ENCODE peak calls at places on chromosomes 1 and 21, in eight cellular contexts. S is Peyer's patch, C is psoas muscle, M is esophagus squamous epithelium, P is breast epithelium, A is H9, E is ovary, W is cardiac muscle cell. N is an unnamed sample. For H3K4me1, the result is how much of the 10 kb centered on the place peaks cover.

GRCh38 chr1:42739753-42740700 is at the start of gene CLDN19:
- DNase-seq in S (no peak), C (no peak), M (no peak), P (no peak), A (peak), E (no peak), W (no peak), N (no peak)

GRCh38 chr1:9278114-9278513 is 14.6 kb upstream of the SPSB1 start:
- DNase-seq in S (no peak), C (peak), M (no peak), P (no peak), A (no peak), E (no peak), W (peak), N (no peak)

GRCh38 chr1:166184012-166184411 is 17.2 kb upstream of the FAM78B start:
- DNase-seq in S (no peak), C (no peak), M (no peak), P (no peak), A (no peak), E (no peak), W (no peak), N (no peak)

GRCh38 chr1:58572691-58573090 is 4.4 kb downstream of the TACSTD2 start:
- DNase-seq in S (no peak), C (no peak), M (no peak), P (no peak), A (peak), E (no peak), W (no peak), N (peak)

GRCh38 chr1:175400811-175401210 is 208.2 kb upstream of the KIAA0040 start:
- DNase-seq in S (no peak), C (no peak), M (no peak), P (no peak), A (no peak), E (no peak), W (no peak), N (no peak)

GRCh38 chr1:235878082-235878781 is 11.5 kb upstream of the LYST start:
- DNase-seq in S (no peak), C (no peak), M (no peak), P (no peak), A (no peak), E (no peak), W (no peak), N (no peak)

GRCh38 chr1:229248821-229249817 is 21.8 kb upstream of the RAB4A start:
- DNase-seq in S (no peak), C (no peak), M (no peak), P (no peak), A (no peak), E (no peak), W (no peak), N (no peak)

GRCh38 chr1:59198565-59198964 is 98.3 kb upstream of the FGGY start:
- DNase-seq in S (no peak), C (peak), M (no peak), P (no peak), A (no peak), E (no peak), W (no peak), N (no peak)

GRCh38 chr1:160123726-160124125 is 8.2 kb downstream of the ATP1A2 start:
- DNase-seq in S (no peak), C (no peak), M (no peak), P (no peak), A (no peak), E (no peak), W (no peak), N (no peak)

GRCh38 chr1:45545019-45545493 is 5.6 kb upstream of the AKR1A1 start:
- DNase-seq in S (no peak), C (no peak), M (no peak), P (no peak), A (no peak), E (no peak), W (no peak), N (no peak)

GRCh38 chr21:46661211-46661625 is 25.7 kb downstream of the PRMT2 start:
- DNase-seq in S (no peak), C (peak), M (no peak), P (no peak), A (peak), E (peak), W (peak), N (no peak)

GRCh38 chr1:36159614-36160387 is 3.8 kb downstream of the MAP7D1 start:
- DNase-seq in S (no peak), C (no peak), M (no peak), P (no peak), A (no peak), E (no peak), W (no peak), N (no peak)

GRCh38 chr1:23529146-23530088 is 1.6 kb downstream of the E2F2 start:
- DNase-seq in S (peak), C (no peak), M (no peak), P (no peak), A (no peak), E (no peak), W (no peak), N (no peak)

GRCh38 chr1:97006044-97006676 is 284.6 kb downstream of the PTBP2 start:
- DNase-seq in S (no peak), C (no peak), M (no peak), P (no peak), A (no peak), E (no peak), W (peak), N (no peak)

GRCh38 chr21:32698971-32699693 is 28.7 kb downstream of the SYNJ1 start:
- DNase-seq in S (peak), C (no peak), M (no peak), P (no peak), A (no peak), E (no peak), W (peak), N (no peak)

GRCh38 chr21:42155045-42155855 is 63.7 kb upstream of the ABCG1 start:
- DNase-seq in S (peak), C (no peak), M (no peak), P (no peak), A (peak), E (no peak), W (no peak), N (no peak)

GRCh38 chr1:109432336-109432735 is 6.1 kb upstream of the PSMA5 start:
- DNase-seq in S (no peak), C (no peak), M (no peak), P (no peak), A (no peak), E (no peak), W (no peak), N (no peak)

GRCh38 chr1:224211262-224211962 is 28.4 kb downstream of the DEGS1 start:
- DNase-seq in S (no peak), C (no peak), M (no peak), P (no peak), A (no peak), E (no peak), W (peak), N (no peak)

GRCh38 chr1:228016653-228017355 is 10.0 kb downstream of the WNT3A start:
- DNase-seq in S (peak), C (no peak), M (no peak), P (peak), A (no peak), E (peak), W (no peak), N (no peak)

GRCh38 chr1:107664882-107665871 is 299.8 kb downstream of the VAV3 start:
- DNase-seq in S (no peak), C (no peak), M (no peak), P (no peak), A (no peak), E (no peak), W (no peak), N (no peak)

DNA sequence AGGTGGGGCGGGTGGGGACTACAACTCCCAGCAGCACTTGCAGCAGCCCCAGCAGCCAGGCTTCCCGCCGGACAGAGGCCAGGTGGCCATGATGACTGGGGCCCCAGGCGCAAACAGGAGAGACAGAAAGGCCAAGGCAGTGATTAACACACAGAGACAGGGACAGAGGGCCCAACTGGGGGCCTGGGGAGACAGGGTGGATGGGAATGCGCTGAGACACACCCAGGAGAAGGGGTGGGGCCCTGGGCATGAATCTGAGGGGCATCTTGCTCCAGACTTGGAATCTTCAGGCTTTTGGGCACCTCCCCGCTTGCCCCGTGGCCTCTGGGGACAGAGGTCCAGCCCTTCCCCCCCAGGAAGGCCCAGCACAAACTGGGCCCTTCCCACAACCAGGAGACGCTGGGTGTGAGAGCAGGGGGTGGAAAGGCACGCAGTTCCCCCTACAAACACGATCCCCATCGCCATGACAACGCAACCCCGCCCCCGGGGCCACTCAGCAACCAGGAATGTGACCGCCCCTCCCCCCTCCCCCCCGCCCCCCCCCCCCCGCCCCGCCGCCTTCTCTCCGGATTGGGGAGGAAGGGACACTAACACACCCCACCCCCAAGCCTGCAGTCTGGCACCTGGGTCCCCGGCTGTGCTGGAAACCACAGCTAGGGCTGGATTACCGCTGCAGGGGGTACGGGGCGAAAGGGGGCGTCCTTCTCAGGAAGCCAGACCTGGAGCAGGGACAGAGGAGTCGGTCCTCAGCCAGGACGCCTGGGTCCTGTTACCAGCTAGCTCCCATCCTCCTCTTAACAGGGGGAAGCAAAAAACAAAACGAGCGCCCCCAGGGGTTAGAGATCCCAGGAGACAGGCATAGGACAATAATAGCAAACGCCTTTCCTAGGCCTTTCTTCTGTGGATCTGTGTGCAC is 4.5 kb downstream of the HDGF start:
- DNase-seq in S (peak), C (peak), M (no peak), P (peak), A (peak), E (peak), W (peak), N (peak)
- TF ChIP-seq CTCF in S (peak), C (no peak), M (no peak), P (no peak), A (peak), E (no peak), W (peak), N (no peak)

GRCh38 chr1:41499591-41499990 is 15.1 kb upstream of the EDN2 start:
- DNase-seq in S (no peak), C (no peak), M (no peak), P (no peak), A (no peak), E (no peak), W (no peak), N (no peak)

GRCh38 chr1:41497631-41498030 is 13.1 kb upstream of the EDN2 start:
- DNase-seq in S (no peak), C (peak), M (no peak), P (no peak), A (no peak), E (peak), W (no peak), N (no peak)

GRCh38 chr1:41500378-41500777 is 15.9 kb upstream of the EDN2 start:
- DNase-seq in S (peak), C (peak), M (no peak), P (peak), A (no peak), E (no peak), W (no peak), N (no peak)

GRCh38 chr1:41498391-41498790 is 13.9 kb upstream of the EDN2 start:
- DNase-seq in S (no peak), C (no peak), M (no peak), P (no peak), A (no peak), E (no peak), W (no peak), N (no peak)

GRCh38 chr1:41498809-41499208 is 14.3 kb upstream of the EDN2 start:
- DNase-seq in S (peak), C (peak), M (no peak), P (peak), A (no peak), E (peak), W (peak), N (no peak)
- H3K4me1 ChIP-seq in S (half or more), C (half or more), M (under half), P (under half), A (under half), E (under half), W (under half), N (half or more)

GRCh38 chr1:161314201-161314981 is at the start of gene SDHC:
- DNase-seq in S (peak), C (peak), M (peak), P (peak), A (peak), E (peak), W (peak), N (no peak)
- TF ChIP-seq CTCF in S (peak), C (peak), M (no peak), P (no peak), A (peak), E (no peak), W (peak), N (no peak)

DNA sequence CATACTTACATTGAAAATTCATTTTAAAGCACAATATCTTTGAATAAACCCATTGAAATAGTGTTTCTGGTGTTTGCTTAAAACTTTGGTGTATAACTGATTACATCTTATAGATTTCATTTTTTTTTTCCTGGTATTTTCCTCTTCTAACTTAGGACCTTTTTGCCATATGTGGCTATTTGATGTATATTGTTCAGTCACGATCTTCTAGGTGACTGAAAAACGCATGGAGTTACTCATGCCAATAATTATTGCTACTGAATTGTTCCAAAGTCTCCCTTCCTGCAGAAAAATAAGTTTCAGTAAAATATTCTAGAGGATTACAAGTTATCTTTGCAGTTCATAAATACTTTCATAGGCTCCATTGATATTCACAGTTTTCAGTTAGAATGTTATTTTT is 22.9 kb upstream of the C1orf105 start:
- DNase-seq in S (no peak), C (no peak), M (no peak), P (no peak), A (no peak), E (no peak), W (no peak), N (no peak)
- H3K4me1 ChIP-seq in S (under half), C (under half), M (under half), P (under half), A (under half), E (under half), W (under half), N (under half)

GRCh38 chr1:15578921-15579682 is 5.7 kb downstream of the AGMAT start:
- DNase-seq in S (no peak), C (no peak), M (peak), P (no peak), A (no peak), E (no peak), W (no peak), N (no peak)

GRCh38 chr1:15583016-15583706 is 1.7 kb downstream of the AGMAT start:
- DNase-seq in S (no peak), C (no peak), M (no peak), P (no peak), A (no peak), E (no peak), W (no peak), N (no peak)

GRCh38 chr1:15579683-15580047 is 5.2 kb downstream of the AGMAT start:
- DNase-seq in S (no peak), C (no peak), M (no peak), P (no peak), A (no peak), E (no peak), W (no peak), N (no peak)

GRCh38 chr1:15584489-15585363 is at the start of gene AGMAT:
- DNase-seq in S (peak), C (peak), M (no peak), P (peak), A (peak), E (peak), W (peak), N (no peak)
- TF ChIP-seq CTCF in S (peak), C (peak), M (no peak), P (no peak), A (peak), E (no peak), W (peak), N (no peak)

GRCh38 chr1:91807921-91808620 is 77.9 kb downstream of the TGFBR3 start:
- DNase-seq in S (no peak), C (no peak), M (no peak), P (no peak), A (no peak), E (no peak), W (peak), N (no peak)
- H3K4me1 ChIP-seq in S (under half), C (under half), M (under half), P (under half), A (under half), E (under half), W (under half), N (half or more)

GRCh38 chr1:54488065-54488750 is 59.8 kb upstream of the ACOT11 start:
- DNase-seq in S (peak), C (peak), M (peak), P (peak), A (peak), E (peak), W (peak), N (no peak)
- TF ChIP-seq CTCF in S (peak), C (peak), M (peak), P (peak), A (peak), E (peak), W (no peak), N (no peak)

GRCh38 chr1:155940993-155941844 is at the start of gene RXFP4:
- DNase-seq in S (peak), C (no peak), M (no peak), P (no peak), A (no peak), E (no peak), W (no peak), N (no peak)

GRCh38 chr1:155941845-155942507 is 538 bp downstream of the RXFP4 start:
- DNase-seq in S (peak), C (no peak), M (no peak), P (no peak), A (no peak), E (no peak), W (no peak), N (no peak)

GRCh38 chr1:155942578-155943141 is 1.2 kb downstream of the RXFP4 start:
- DNase-seq in S (peak), C (no peak), M (no peak), P (no peak), A (no peak), E (no peak), W (no peak), N (no peak)

GRCh38 chr1:155938220-155938627 is 3.2 kb upstream of the RXFP4 start:
- DNase-seq in S (no peak), C (no peak), M (no peak), P (no peak), A (no peak), E (no peak), W (peak), N (no peak)

GRCh38 chr1:155940531-155940992 is 876 bp upstream of the RXFP4 start:
- DNase-seq in S (peak), C (no peak), M (no peak), P (no peak), A (no peak), E (peak), W (peak), N (no peak)
- H3K4me1 ChIP-seq in S (half or more), C (under half), M (under half), P (under half), A (under half), E (under half), W (under half), N (under half)

GRCh38 chr1:238951809-238952208 is 434.6 kb upstream of the CHRM3 start:
- DNase-seq in S (no peak), C (no peak), M (no peak), P (no peak), A (no peak), E (no peak), W (peak), N (no peak)
- TF ChIP-seq CTCF in S (no peak), C (no peak), M (peak), P (peak), A (peak), E (no peak), W (peak), N (no peak)

N was measured in vagina.